ENCODE peak calls at places on chromosomes 5 and 9, in nine cellular contexts. D, B, N, V, F, A, W, M and E are unnamed samples.

GRCh38 chr9:127574089-127574921 is 37.8 kb upstream of the STXBP1 start:
- DNase-seq in N (no peak), V (no peak), W (peak; percentile 71), A (peak; percentile 98), B (no peak), F (no peak), M (no peak), D (no peak), E (no peak)

GRCh38 chr5:89498699-89499098 is 615.7 kb upstream of the MEF2C start:
- DNase-seq in V (no peak), B (no peak), D (no peak), N (no peak), F (no peak), M (no peak), A (no peak), W (no peak), E (no peak)

GRCh38 chr5:145925353-145925752 is 11.0 kb upstream of the SH3RF2 start:
- DNase-seq in M (no peak), V (no peak), W (peak; percentile 92), A (no peak), F (no peak), N (peak; percentile 82), D (peak; percentile 48), B (no peak), E (no peak)

GRCh38 chr5:117296872-117297271 is 722.2 kb upstream of the SEMA6A start:
- DNase-seq in B (no peak), V (no peak), D (no peak), A (no peak), F (no peak), N (no peak), M (no peak), W (no peak), E (no peak)

GRCh38 chr9:3342159-3342777 is 183.5 kb downstream of the RFX3 start:
- DNase-seq in M (no peak), F (no peak), A (no peak), W (peak; percentile 68), D (no peak), N (peak; percentile 89), B (no peak), V (no peak), E (no peak)

GRCh38 chr9:76725181-76725580 is 39.1 kb upstream of the PCA3 start:
- DNase-seq in A (peak; percentile 84), N (no peak), D (no peak), B (no peak), F (no peak), W (no peak), M (no peak), V (peak; percentile 44), E (no peak)

GRCh38 chr9:6938447-6938846 is 180.7 kb downstream of the KDM4C start:
- DNase-seq in B (no peak), A (no peak), M (no peak), V (no peak), N (peak; percentile 93), D (peak; percentile 69), W (peak; percentile 76), F (no peak), E (no peak)

GRCh38 chr5:31106259-31106658 is 87.2 kb upstream of the CDH6 start:
- DNase-seq in M (no peak), A (peak; percentile 51), W (no peak), V (no peak), N (peak; percentile 6), F (no peak), B (no peak), D (no peak), E (no peak)

GRCh38 chr9:82645591-82645990 is 417.4 kb downstream of the RASEF start:
- DNase-seq in W (no peak), D (no peak), N (peak; percentile 16), M (no peak), V (no peak), F (no peak), A (no peak), B (no peak), E (no peak)

GRCh38 chr5:10699987-10700386 is 61.0 kb downstream of the DAP start:
- DNase-seq in N (no peak), D (no peak), F (no peak), V (no peak), B (no peak), W (no peak), A (no peak), M (no peak), E (no peak)

GRCh38 chr5:119578937-119579336 is 50.4 kb upstream of the FAM170A start:
- DNase-seq in M (no peak), W (peak; percentile 66), F (no peak), N (peak; percentile 17), A (peak; percentile 2), V (peak; percentile 4), D (no peak), B (no peak), E (peak; percentile 62)

GRCh38 chr9:128818839-128819715 is 777 bp downstream of the ENDOG start:
- DNase-seq in D (peak; percentile 49), W (peak; percentile 58), M (no peak), V (peak; percentile 28), B (peak; percentile 60), A (peak; percentile 61), N (no peak), F (peak; percentile 41), E (peak; percentile 57)

GRCh38 chr9:93918071-93918470 is 37.1 kb downstream of the BARX1 start:
- DNase-seq in B (peak; percentile 18), V (no peak), M (no peak), D (no peak), N (no peak), A (no peak), W (no peak), F (no peak), E (no peak)

GRCh38 chr5:759111-759741 is 25.3 kb downstream of the ZDHHC11B start:
- DNase-seq in F (no peak), B (no peak), M (no peak), V (no peak), A (peak; percentile 21), N (no peak), W (no peak), D (peak; percentile 53), E (peak; percentile 31)

GRCh38 chr9:138013836-138014569 is 136.4 kb downstream of the CACNA1B start:
- DNase-seq in V (no peak), M (no peak), W (no peak), B (no peak), D (no peak), N (no peak), A (no peak), F (no peak), E (no peak)

GRCh38 chr9:129270205-129270604 is 92.1 kb upstream of the IER5L start:
- DNase-seq in F (no peak), W (no peak), N (no peak), D (no peak), M (no peak), B (no peak), V (no peak), A (no peak), E (no peak)

GRCh38 chr5:171695804-171696203 is 89.8 kb upstream of the SMIM23 start:
- DNase-seq in F (no peak), A (no peak), M (no peak), D (no peak), W (no peak), N (no peak), V (no peak), B (no peak), E (no peak)

GRCh38 chr5:155050384-155051019 is 36.9 kb downstream of the KIF4B start:
- DNase-seq in V (no peak), A (no peak), D (no peak), N (no peak), F (no peak), M (no peak), B (no peak), W (peak; percentile 4), E (no peak)

GRCh38 chr5:38751103-38751502 is 94.7 kb upstream of the OSMR start:
- DNase-seq in M (no peak), N (peak; percentile 31), B (no peak), F (no peak), A (no peak), W (peak; percentile 7), V (no peak), D (no peak), E (peak; percentile 18)

GRCh38 chr5:180215738-180216630 is 7.0 kb upstream of the RASGEF1C start:
- DNase-seq in M (no peak), N (no peak), B (no peak), W (no peak), V (no peak), F (no peak), A (no peak), D (no peak), E (no peak)

GRCh38 chr5:159773062-159773924 is 143.0 kb upstream of the ADRA1B start:
- DNase-seq in A (peak; percentile 68), N (peak; percentile 93), D (peak; percentile 84), W (peak; percentile 91), M (peak; percentile 25), B (peak; percentile 76), F (no peak), V (peak; percentile 19), E (peak; percentile 55)

GRCh38 chr5:132662925-132663770 is 5.2 kb downstream of the IL13 start:
- DNase-seq in D (peak; percentile 64), N (peak; percentile 35), B (no peak), M (no peak), V (no peak), W (peak; percentile 14), A (no peak), F (no peak), E (peak; percentile 56)

GRCh38 chr5:98334946-98335345 is 438.5 kb upstream of the RGMB start:
- DNase-seq in F (no peak), N (no peak), M (no peak), V (no peak), D (no peak), A (no peak), B (no peak), W (no peak), E (no peak)